ENCODE peak calls at places on chromosome 16, in six cellular contexts. B, M, L, H, Z and J are unnamed samples.

GRCh38 chr16:88747588-88748301 is 37.3 kb downstream of the PIEZO1 start:
- DNase-seq in H (no peak), M (no peak), L (no peak), B (no peak), Z (no peak), J (peak)

GRCh38 chr16:8396463-8396862 is 193.8 kb downstream of the TMEM114 start:
- DNase-seq in H (no peak), M (no peak), L (no peak), Z (no peak), B (no peak), J (no peak)

GRCh38 chr16:53829186-53829747 is 125.3 kb downstream of the FTO start:
- DNase-seq in L (no peak), H (no peak), M (no peak), B (no peak), Z (peak), J (no peak)

GRCh38 chr16:67396159-67396774 is 3.0 kb upstream of the TPPP3 start:
- DNase-seq in Z (peak), L (peak), H (peak), M (peak), B (peak), J (peak)

GRCh38 chr16:12522334-12522733 is 281.4 kb downstream of the CPPED1 start:
- DNase-seq in Z (no peak), B (no peak), M (no peak), L (no peak), H (no peak), J (no peak)

GRCh38 chr16:50021509-50021908 is 3.5 kb upstream of the CNEP1R1 start:
- DNase-seq in H (peak), B (no peak), L (peak), Z (peak), M (no peak), J (no peak)

GRCh38 chr16:73025506-73026131 is 22.3 kb downstream of the ZFHX3 start:
- DNase-seq in L (no peak), M (no peak), B (peak), H (no peak), Z (peak), J (no peak)

GRCh38 chr16:11698271-11698689 is 30.0 kb downstream of the SNN start:
- DNase-seq in L (no peak), B (no peak), H (no peak), Z (no peak), M (no peak), J (no peak)

GRCh38 chr16:54930034-54930938 is at the start of gene IRX5:
- DNase-seq in L (peak), Z (peak), M (peak), H (peak), B (peak), J (peak)

GRCh38 chr16:25034916-25035315 is 19.7 kb upstream of the ARHGAP17 start:
- DNase-seq in Z (peak), B (no peak), M (no peak), H (no peak), L (no peak), J (no peak)

GRCh38 chr16:56789360-56789759 is 59.4 kb downstream of the NUP93 start:
- DNase-seq in L (peak), M (no peak), B (no peak), H (no peak), Z (peak), J (peak)

GRCh38 chr16:3188925-3189825 is 1.2 kb downstream of the OR1F1 start:
- DNase-seq in M (no peak), H (peak), Z (peak), L (no peak), B (no peak), J (peak)

GRCh38 chr16:87688876-87689815 is 76.6 kb downstream of the KLHDC4 start:
- DNase-seq in B (no peak), M (no peak), L (no peak), H (no peak), Z (no peak), J (no peak)

GRCh38 chr16:73846292-73846849 is 450.2 kb upstream of the PSMD7 start:
- DNase-seq in Z (no peak), L (no peak), M (no peak), H (no peak), B (no peak), J (no peak)

GRCh38 chr16:89847056-89847929 is 19.0 kb downstream of the SPIRE2 start:
- DNase-seq in M (no peak), L (peak), H (no peak), B (no peak), Z (no peak), J (no peak)

GRCh38 chr16:85566502-85567100 is 46.5 kb upstream of the GSE1 start:
- DNase-seq in B (no peak), Z (no peak), L (no peak), H (peak), M (no peak), J (no peak)
- TF ChIP-seq CTCF in B (no peak), Z (no peak), L (peak), H (peak), M (no peak), J (no peak)

GRCh38 chr16:6725634-6726331 is 606.9 kb upstream of the RBFOX1 start:
- DNase-seq in B (no peak), H (no peak), Z (no peak), L (peak), M (no peak), J (no peak)
- TF ChIP-seq CTCF in B (no peak), H (peak), Z (no peak), L (peak), M (no peak), J (no peak)

DNA sequence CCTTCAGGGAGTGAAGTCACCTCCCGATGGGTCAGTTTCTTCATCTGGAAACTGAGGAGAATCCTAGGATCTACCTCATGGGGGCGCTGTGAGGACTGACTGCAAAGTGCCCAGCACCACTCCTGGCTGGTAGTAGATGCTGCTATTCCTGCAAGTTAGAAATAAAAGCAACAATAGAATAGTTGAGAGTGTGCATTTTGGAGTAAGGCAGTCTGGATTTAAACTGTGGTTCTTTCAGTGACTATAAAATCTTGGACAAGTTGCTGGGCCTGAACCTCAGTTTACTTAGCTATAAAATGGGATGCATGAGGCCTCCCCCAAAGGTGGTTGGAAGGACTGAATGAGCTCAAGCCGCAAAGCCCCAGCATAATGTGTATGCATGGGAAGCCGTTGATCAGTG is 70.6 kb downstream of the CYB5B start:
- DNase-seq in L (no peak), Z (peak), B (no peak), H (peak), M (no peak), J (peak)
- TF ChIP-seq CTCF in L (no peak), Z (peak), B (no peak), H (peak), M (no peak), J (peak)

GRCh38 chr16:65342231-65342866 is 220.5 kb upstream of the CDH11 start:
- DNase-seq in B (no peak), Z (peak), L (no peak), H (no peak), M (no peak), J (no peak)
- TF ChIP-seq CTCF in B (no peak), Z (no peak), L (no peak), H (no peak), M (no peak), J (no peak)

GRCh38 chr16:30395992-30396560 is 856 bp downstream of the ZNF48 start:
- DNase-seq in Z (no peak), H (no peak), B (no peak), L (no peak), M (no peak), J (no peak)

GRCh38 chr16:30394603-30395154 is 541 bp upstream of the ZNF48 start:
- DNase-seq in B (no peak), L (peak), H (no peak), Z (no peak), M (no peak), J (no peak)

GRCh38 chr16:30397776-30398659 is 2.8 kb downstream of the ZNF48 start:
- DNase-seq in H (no peak), M (no peak), B (no peak), L (no peak), Z (no peak), J (no peak)

GRCh38 chr16:30397056-30397455 is 1.8 kb downstream of the ZNF48 start:
- DNase-seq in H (no peak), Z (no peak), B (no peak), L (no peak), M (no peak), J (no peak)

GRCh38 chr16:30395155-30395991 is at the start of gene ZNF48:
- DNase-seq in L (peak), Z (peak), B (peak), M (peak), H (peak), J (peak)
- TF ChIP-seq CTCF in L (no peak), Z (no peak), B (no peak), M (peak), H (peak), J (peak)

GRCh38 chr16:1451702-1452392 is 7.5 kb upstream of the CCDC154 start:
- DNase-seq in L (no peak), Z (no peak), H (no peak), B (no peak), M (no peak), J (no peak)

GRCh38 chr16:1450841-1451240 is 6.5 kb upstream of the CCDC154 start:
- DNase-seq in H (no peak), M (no peak), B (no peak), Z (no peak), L (no peak), J (no peak)

GRCh38 chr16:1448536-1449116 is 4.3 kb upstream of the CCDC154 start:
- DNase-seq in H (no peak), Z (no peak), M (no peak), B (no peak), L (no peak), J (no peak)

GRCh38 chr16:1449201-1449788 is 4.9 kb upstream of the CCDC154 start:
- DNase-seq in M (no peak), L (no peak), H (no peak), B (no peak), Z (no peak), J (no peak)

DNA sequence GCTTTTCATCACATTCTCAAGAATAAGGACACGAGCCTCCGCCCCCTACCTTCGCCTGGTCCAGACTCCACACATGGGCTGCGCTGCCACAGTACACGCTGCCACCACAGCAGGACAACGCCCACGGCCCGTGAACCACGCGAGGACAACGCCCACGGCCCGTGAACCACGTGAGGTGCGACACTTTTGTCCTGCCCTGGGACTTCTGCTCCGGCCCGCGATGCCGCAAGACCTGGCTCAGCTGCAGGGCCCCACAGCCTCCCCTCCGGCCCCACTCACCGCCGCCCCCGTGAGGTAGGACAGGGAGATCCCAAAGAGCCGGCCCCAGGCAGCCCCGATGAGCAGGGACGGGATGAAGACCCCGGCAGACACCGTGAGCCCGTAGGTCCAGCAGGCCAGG is 5.9 kb upstream of the CCDC154 start:
- DNase-seq in M (no peak), B (no peak), Z (no peak), L (no peak), H (no peak), J (no peak)
- TF ChIP-seq CTCF in M (no peak), B (no peak), Z (no peak), L (no peak), H (no peak), J (no peak)